ENCODE peak calls at places on chromosomes 12 and 14, in nine cellular contexts. S is kidney glomerular epithelial cell; N is effector memory CD4-positive, alpha-beta T cell; P is NCI-H510A treated with DMSO at 0.1 percent for 48 hours; A is CD4-positive, alpha-beta memory T cell; B is activated T-helper 1 cell treated with anti-CD3 and anti-CD28 coated beads, Interleukin-2, amount 50 U/mL, for 16 hours; Y is D341Med; L is activated CD4-positive, alpha-beta T cell treated with anti-CD3 and anti-CD28 coated beads for 36 hours; V is HCT116. M is an unnamed sample.

GRCh38 chr12:18428416-18428815 is 167.1 kb downstream of the PIK3C2G start:
- DNase-seq in S (peak), N (no peak), P (no peak), A (no peak), B (no peak), Y (no peak), L (no peak), V (no peak), M (no peak)

GRCh38 chr14:32938719-32939253 is at the start of gene NPAS3:
- DNase-seq in S (no peak), N (no peak), P (no peak), A (no peak), B (no peak), Y (peak), L (peak), V (no peak), M (no peak)

GRCh38 chr14:103259801-103260628 is 74.0 kb upstream of the EIF5 start:
- DNase-seq in S (no peak), N (no peak), P (peak), A (no peak), B (no peak), Y (no peak), L (no peak), V (no peak), M (no peak)

GRCh38 chr12:105060715-105061378 is 23.4 kb downstream of the ALDH1L2 start:
- DNase-seq in S (no peak), N (no peak), P (peak), A (no peak), B (no peak), Y (no peak), L (no peak), V (peak), M (no peak)

GRCh38 chr12:78009031-78009430 is 178.3 kb downstream of the NAV3 start:
- DNase-seq in S (no peak), N (no peak), P (no peak), A (no peak), B (no peak), Y (no peak), L (no peak), V (no peak), M (no peak)

GRCh38 chr14:54338696-54339317 is 58.0 kb upstream of the CDKN3 start:
- DNase-seq in S (peak), N (no peak), P (no peak), A (no peak), B (no peak), Y (no peak), L (no peak), V (peak), M (no peak)

GRCh38 chr14:100615736-100616695 is 28.8 kb upstream of the BEGAIN start:
- DNase-seq in S (no peak), N (no peak), P (no peak), A (no peak), B (no peak), Y (no peak), L (no peak), V (no peak), M (no peak)

GRCh38 chr12:80861636-80862378 is 75.9 kb downstream of the LIN7A start:
- DNase-seq in S (no peak), N (no peak), P (no peak), A (no peak), B (no peak), Y (no peak), L (no peak), V (no peak), M (no peak)

GRCh38 chr14:101877766-101878165 is 86.6 kb upstream of the DYNC1H1 start:
- DNase-seq in S (no peak), N (no peak), P (no peak), A (no peak), B (no peak), Y (no peak), L (no peak), V (no peak), M (no peak)